ENCODE peak calls at places on chromosomes 1 and 21, in four cellular contexts. F is left ventricle myocardium inferior, R is heart left ventricle, O is breast epithelium. M is an unnamed sample.

GRCh38 chr1:180732866-180733265 is 101.0 kb downstream of the XPR1 start:
- DNase-seq in F (no peak), R (no peak), O (no peak), M (no peak)

GRCh38 chr1:79322511-79323027 is 316.0 kb upstream of the ADGRL4 start:
- DNase-seq in F (no peak), R (no peak), O (no peak), M (no peak)

GRCh38 chr1:12125422-12126355 is 41.1 kb upstream of the TNFRSF1B start:
- DNase-seq in F (no peak), R (peak; percentile 45), O (no peak), M (no peak)

GRCh38 chr1:36446261-36446660 is 4.0 kb downstream of the OSCP1 start:
- DNase-seq in F (no peak), R (no peak), O (no peak), M (no peak)

GRCh38 chr1:209456878-209457277 is 126.6 kb upstream of the CAMK1G start:
- DNase-seq in F (no peak), R (no peak), O (no peak), M (no peak)

GRCh38 chr1:116411784-116412479 is 38.9 kb downstream of the ATP1A1 start:
- DNase-seq in F (no peak), R (no peak), O (no peak), M (no peak)

GRCh38 chr1:159937014-159937750 is 8.2 kb downstream of the IGSF9 start:
- DNase-seq in F (no peak), R (no peak), O (no peak), M (no peak)

GRCh38 chr1:14661220-14661619 is 62.7 kb downstream of the KAZN start:
- DNase-seq in F (no peak), R (peak; percentile 13), O (no peak), M (no peak)

GRCh38 chr1:154154534-154155181 is at the start of gene NUP210L:
- DNase-seq in F (peak; percentile 92), R (peak; percentile 68), O (no peak), M (peak; percentile 45)

GRCh38 chr21:42311816-42312625 is 3.2 kb downstream of the TFF3 start:
- DNase-seq in F (no peak), R (no peak), O (no peak), M (no peak)

GRCh38 chr1:227934476-227935313 is 13.0 kb downstream of the WNT9A start:
- DNase-seq in F (no peak), R (no peak), O (no peak), M (no peak)

GRCh38 chr1:3184666-3185065 is 115.7 kb downstream of the PRDM16 start:
- DNase-seq in F (no peak), R (no peak), O (no peak), M (no peak)

GRCh38 chr1:172421974-172422604 is 1.6 kb downstream of the C1orf105 start:
- DNase-seq in F (no peak), R (no peak), O (no peak), M (no peak)

GRCh38 chr1:58864654-58865053 is 80.8 kb upstream of the JUN start:
- DNase-seq in F (no peak), R (no peak), O (no peak), M (no peak)

GRCh38 chr1:243477676-243478075 is 221.8 kb downstream of the SDCCAG8 start:
- DNase-seq in F (no peak), R (no peak), O (no peak), M (no peak)

GRCh38 chr1:92583821-92584760 is 97.4 kb upstream of the GFI1 start:
- DNase-seq in F (no peak), R (no peak), O (no peak), M (no peak)

GRCh38 chr1:153261793-153262371 is 2.4 kb downstream of the LORICRIN start:
- DNase-seq in F (no peak), R (no peak), O (no peak), M (no peak)

GRCh38 chr1:162144853-162145252 is 75.4 kb downstream of the NOS1AP start:
- DNase-seq in F (no peak), R (no peak), O (no peak), M (no peak)

GRCh38 chr21:30486180-30486579 is 1.1 kb downstream of the KRTAP19-2 start:
- DNase-seq in F (no peak), R (no peak), O (no peak), M (no peak)

GRCh38 chr1:211723273-211723672 is 47.9 kb upstream of the NEK2 start:
- DNase-seq in F (no peak), R (no peak), O (no peak), M (no peak)

GRCh38 chr21:29656504-29657227 is 283.1 kb downstream of the GRIK1 start:
- DNase-seq in F (no peak), R (no peak), O (no peak), M (no peak)

GRCh38 chr1:44851308-44851707 is 8.3 kb upstream of the PTCH2 start:
- DNase-seq in F (no peak), R (no peak), O (no peak), M (no peak)

GRCh38 chr1:169060906-169061683 is 45.4 kb upstream of the ATP1B1 start:
- DNase-seq in F (no peak), R (no peak), O (no peak), M (no peak)

GRCh38 chr1:33036051-33036525 is 595 bp downstream of the AK2 start:
- DNase-seq in F (no peak), R (no peak), O (no peak), M (no peak)

GRCh38 chr1:174875306-174875705 is 124.4 kb upstream of the CACYBP start:
- DNase-seq in F (no peak), R (no peak), O (peak; percentile 78), M (no peak)

GRCh38 chr1:89269277-89269676 is 3.4 kb downstream of the GBP5 start:
- DNase-seq in F (no peak), R (no peak), O (no peak), M (no peak)

GRCh38 chr1:234398849-234399381 is 25.7 kb downstream of the COA6 start:
- DNase-seq in F (no peak), R (no peak), O (no peak), M (no peak)

GRCh38 chr1:48055854-48056253 is 58.7 kb upstream of the TRABD2B start:
- DNase-seq in F (no peak), R (no peak), O (no peak), M (no peak)

GRCh38 chr1:36034692-36035091 is 49.2 kb upstream of the TEKT2 start:
- DNase-seq in F (no peak), R (no peak), O (no peak), M (no peak)

GRCh38 chr1:60802884-60803283 is 279.5 kb upstream of the NFIA start:
- DNase-seq in F (no peak), R (no peak), O (no peak), M (no peak)

GRCh38 chr1:209628618-209629299 is 23.5 kb downstream of the LAMB3 start:
- DNase-seq in F (no peak), R (no peak), O (no peak), M (no peak)

GRCh38 chr1:6827081-6827480 is 41.8 kb downstream of the CAMTA1 start:
- DNase-seq in F (no peak), R (no peak), O (no peak), M (no peak)

GRCh38 chr1:245153645-245154428 is 948 bp upstream of the KIF26B start:
- DNase-seq in F (no peak), R (peak; percentile 18), O (no peak), M (no peak)

GRCh38 chr1:38581396-38581795 is 278.2 kb downstream of the RRAGC start:
- DNase-seq in F (no peak), R (no peak), O (no peak), M (no peak)

GRCh38 chr1:213327318-213327667 is 276.3 kb downstream of the RPS6KC1 start:
- DNase-seq in F (peak; percentile 29), R (peak; percentile 24), O (no peak), M (no peak)

GRCh38 chr1:33080373-33080772 is 580 bp upstream of the AZIN2 start:
- DNase-seq in F (no peak), R (no peak), O (no peak), M (no peak)

GRCh38 chr1:176768532-176768931 is 305.6 kb downstream of the PAPPA2 start:
- DNase-seq in F (no peak), R (no peak), O (no peak), M (no peak)

GRCh38 chr1:82225407-82226197 is 424.9 kb downstream of the ADGRL2 start:
- DNase-seq in F (no peak), R (no peak), O (no peak), M (no peak)
- H3K27ac ChIP-seq in F (peak overlapping the region; percentile 22), R (no peak overlapping the region), O (peak overlapping the region; percentile 65), M (peak overlapping the region; percentile 66)

DNA sequence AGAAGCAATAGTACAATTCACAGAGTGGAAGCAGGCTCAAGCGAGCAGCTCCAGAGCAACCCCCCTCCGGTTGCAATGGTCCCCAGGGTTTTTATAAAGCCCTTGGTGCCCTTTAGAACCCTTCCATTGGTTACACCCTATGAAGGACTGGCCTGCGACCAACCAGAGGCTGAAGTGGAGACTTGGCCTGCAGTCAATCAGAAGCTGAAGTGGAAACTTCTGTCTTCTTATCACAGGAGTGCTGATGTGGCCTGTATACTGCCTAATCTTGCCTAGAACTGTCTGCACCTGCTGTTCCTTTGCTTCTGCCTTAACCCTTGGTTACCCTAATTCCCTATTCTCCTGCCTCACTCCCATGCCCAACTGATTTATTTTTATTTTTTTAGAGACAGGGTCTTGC is 15.4 kb upstream of the FRRS1 start:
- DNase-seq in F (no peak), R (peak; percentile 13), O (no peak), M (no peak)
- H3K27me3 ChIP-seq in F (peaks cover 4% of the 10 kb centered on the region), R (no peaks in the 10 kb centered on the region), O (no peaks in the 10 kb centered on the region), M (no peaks in the 10 kb centered on the region)

GRCh38 chr1:225304996-225305395 is 122.8 kb downstream of the LBR start:
- DNase-seq in F (no peak), R (no peak), O (no peak), M (no peak)

GRCh38 chr1:225299624-225300023 is 128.2 kb downstream of the LBR start:
- DNase-seq in F (no peak), R (no peak), O (no peak), M (no peak)

GRCh38 chr1:225300381-225300780 is 127.5 kb downstream of the LBR start:
- DNase-seq in F (no peak), R (no peak), O (no peak), M (no peak)
- H3K27ac ChIP-seq in F (no peak overlapping the region), R (no peak overlapping the region), O (no peak overlapping the region), M (no peak overlapping the region)

GRCh38 chr1:20365421-20366075 is 74.9 kb downstream of the VWA5B1 start:
- DNase-seq in F (no peak), R (no peak), O (no peak), M (no peak)
- H3K27me3 ChIP-seq in F (peaks cover 80% of the 10 kb centered on the region), R (peaks cover 70% of the 10 kb centered on the region), O (no peaks in the 10 kb centered on the region), M (peaks cover 7% of the 10 kb centered on the region)

DNA sequence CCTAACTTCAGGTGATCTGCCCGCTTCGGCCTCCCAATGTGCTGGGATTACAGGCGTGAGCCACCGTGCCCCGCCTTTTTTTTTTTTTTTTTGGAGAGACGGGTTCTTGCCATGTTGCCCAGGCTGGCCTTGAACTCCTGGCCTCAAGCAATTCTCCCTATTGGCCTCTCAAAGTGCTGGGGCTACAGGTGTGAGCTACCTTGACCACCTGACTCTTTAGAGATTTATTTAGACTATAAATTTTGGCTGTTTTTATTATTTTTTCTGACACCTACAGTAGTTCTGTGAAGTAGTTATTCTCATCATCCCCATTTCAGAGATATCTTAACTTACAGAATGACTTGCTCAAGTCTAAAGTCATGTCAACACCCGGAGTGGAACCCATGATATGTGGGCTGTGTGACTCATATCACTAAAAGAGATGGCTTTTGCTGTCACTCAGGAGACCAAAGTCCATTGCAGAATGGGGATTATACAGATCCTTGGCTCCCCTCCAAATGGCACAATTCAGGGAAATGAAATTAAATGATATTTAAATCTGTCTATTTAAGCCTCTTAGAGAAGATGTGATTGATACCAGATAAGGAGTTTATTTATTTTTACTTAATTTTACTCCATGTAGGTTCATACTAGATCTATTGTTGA is 93.2 kb downstream of the CTH start:
- DNase-seq in F (no peak), R (no peak), O (no peak), M (no peak)
- H3K27ac ChIP-seq in F (no peak overlapping the region), R (no peak overlapping the region), O (peak overlapping the region; percentile 35), M (no peak overlapping the region)

GRCh38 chr21:28421716-28422480 is 570.8 kb downstream of the LTN1 start:
- DNase-seq in F (no peak), R (no peak), O (no peak), M (no peak)
- H3K27me3 ChIP-seq in F (no peaks in the 10 kb centered on the region), R (no peaks in the 10 kb centered on the region), O (no peaks in the 10 kb centered on the region), M (no peaks in the 10 kb centered on the region)